ENCODE peak calls at places on chromosomes 12 and 14, in ten cellular contexts. Z is WERI-Rb-1, P is endodermal cell, B is Calu3, A is ovary, I is HCT116, J is GM10248, H is esophagus squamous epithelium, E is neural crest cell, O is brain microvascular endothelial cell. U is an unnamed sample.

GRCh38 chr12:58602179-58602578 is 318.1 kb downstream of the LRIG3 start:
- DNase-seq in Z (no peak), P (no peak), B (no peak), A (no peak), I (no peak), J (no peak), H (no peak), E (no peak), O (no peak), U (no peak)

GRCh38 chr12:24901975-24902461 is 46.9 kb downstream of the BCAT1 start:
- DNase-seq in Z (no peak), P (peak; percentile 88), B (no peak), A (no peak), I (no peak), J (peak; percentile 34), H (no peak), E (peak; percentile 52), O (peak; percentile 46), U (no peak)

GRCh38 chr12:110199360-110200123 is 75.4 kb downstream of the IFT81 start:
- DNase-seq in Z (no peak), P (peak; percentile 64), B (no peak), A (no peak), I (no peak), J (no peak), H (no peak), E (peak; percentile 5), O (peak; percentile 93), U (peak; percentile 54)

GRCh38 chr12:108649668-108650067 is 16.0 kb upstream of the SELPLG start:
- DNase-seq in Z (no peak), P (peak; percentile 36), B (no peak), A (no peak), I (peak; percentile 86), J (no peak), H (no peak), E (no peak), O (peak; percentile 77), U (peak; percentile 90)

GRCh38 chr12:42652048-42652447 is 62.5 kb upstream of the PRICKLE1 start:
- DNase-seq in Z (no peak), P (no peak), B (no peak), A (no peak), I (no peak), J (no peak), H (no peak), E (no peak), O (no peak), U (no peak)

GRCh38 chr14:87309557-87309956 is 683.4 kb downstream of the GALC start:
- DNase-seq in Z (no peak), P (no peak), B (no peak), A (no peak), I (no peak), J (no peak), H (no peak), E (no peak), O (no peak), U (no peak)

GRCh38 chr12:69739287-69740191 is 879 bp downstream of the RAB3IP start:
- DNase-seq in Z (peak; percentile 45), P (peak; percentile 85), B (peak; percentile 83), A (peak; percentile 23), I (peak; percentile 4), J (peak; percentile 56), H (no peak), E (peak; percentile 49), O (peak; percentile 24), U (no peak)

GRCh38 chr14:22476882-22477281 is 112.1 kb downstream of the DAD1 start:
- DNase-seq in Z (no peak), P (no peak), B (no peak), A (no peak), I (no peak), J (no peak), H (no peak), E (no peak), O (no peak), U (no peak)

GRCh38 chr14:58572092-58572853 is 65.5 kb upstream of the DACT1 start:
- DNase-seq in Z (no peak), P (no peak), B (no peak), A (no peak), I (no peak), J (no peak), H (no peak), E (no peak), O (peak; percentile 55), U (peak; percentile 43)

GRCh38 chr14:58571256-58571655 is 66.5 kb upstream of the DACT1 start:
- DNase-seq in Z (no peak), P (no peak), B (no peak), A (no peak), I (no peak), J (no peak), H (no peak), E (no peak), O (no peak), U (no peak)

DNA sequence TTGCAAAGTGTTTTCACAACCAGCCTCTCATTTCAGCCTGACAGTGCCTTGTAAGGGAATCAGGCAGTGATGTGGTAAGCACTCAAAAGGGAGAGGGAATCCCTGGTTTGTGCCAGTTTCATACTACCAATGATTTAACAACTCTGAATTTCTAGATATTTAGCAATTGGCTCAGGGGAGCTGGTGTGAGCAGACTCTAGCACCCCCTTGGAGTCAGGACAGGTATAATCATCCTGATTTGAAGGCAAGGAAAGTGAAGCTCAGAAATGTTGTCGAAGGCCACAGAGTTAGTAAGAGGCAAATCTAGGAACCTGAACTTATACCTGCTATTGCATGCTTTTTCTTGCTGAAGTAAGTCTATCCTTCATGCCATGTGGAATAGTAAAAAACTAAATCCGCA is 63.1 kb upstream of the DACT1 start:
- DNase-seq in Z (no peak), P (no peak), B (no peak), A (no peak), I (no peak), J (no peak), H (no peak), E (no peak), O (no peak), U (no peak)
- TF ChIP-seq CTCF in Z (peak; percentile 35), P (peak; percentile 68), B (no peak), A (no peak), I (no peak), J (no peak), H (no peak), E (no peak), O (peak; percentile 46), U (peak; percentile 10)

GRCh38 chr14:95318399-95318834 is 1.3 kb downstream of the CLMN start:
- DNase-seq in Z (no peak), P (no peak), B (peak; percentile 32), A (no peak), I (no peak), J (no peak), H (no peak), E (no peak), O (no peak), U (no peak)

GRCh38 chr14:95320076-95320895 is 578 bp upstream of the CLMN start:
- DNase-seq in Z (peak; percentile 21), P (peak; percentile 79), B (no peak), A (peak; percentile 35), I (no peak), J (no peak), H (no peak), E (no peak), O (no peak), U (no peak)

GRCh38 chr14:95317817-95318343 is 1.8 kb downstream of the CLMN start:
- DNase-seq in Z (no peak), P (no peak), B (no peak), A (no peak), I (no peak), J (no peak), H (no peak), E (no peak), O (no peak), U (no peak)

GRCh38 chr14:95318870-95319311 is 817 bp downstream of the CLMN start:
- DNase-seq in Z (peak; percentile 25), P (peak; percentile 76), B (no peak), A (peak; percentile 26), I (no peak), J (no peak), H (no peak), E (peak; percentile 4), O (no peak), U (no peak)

DNA sequence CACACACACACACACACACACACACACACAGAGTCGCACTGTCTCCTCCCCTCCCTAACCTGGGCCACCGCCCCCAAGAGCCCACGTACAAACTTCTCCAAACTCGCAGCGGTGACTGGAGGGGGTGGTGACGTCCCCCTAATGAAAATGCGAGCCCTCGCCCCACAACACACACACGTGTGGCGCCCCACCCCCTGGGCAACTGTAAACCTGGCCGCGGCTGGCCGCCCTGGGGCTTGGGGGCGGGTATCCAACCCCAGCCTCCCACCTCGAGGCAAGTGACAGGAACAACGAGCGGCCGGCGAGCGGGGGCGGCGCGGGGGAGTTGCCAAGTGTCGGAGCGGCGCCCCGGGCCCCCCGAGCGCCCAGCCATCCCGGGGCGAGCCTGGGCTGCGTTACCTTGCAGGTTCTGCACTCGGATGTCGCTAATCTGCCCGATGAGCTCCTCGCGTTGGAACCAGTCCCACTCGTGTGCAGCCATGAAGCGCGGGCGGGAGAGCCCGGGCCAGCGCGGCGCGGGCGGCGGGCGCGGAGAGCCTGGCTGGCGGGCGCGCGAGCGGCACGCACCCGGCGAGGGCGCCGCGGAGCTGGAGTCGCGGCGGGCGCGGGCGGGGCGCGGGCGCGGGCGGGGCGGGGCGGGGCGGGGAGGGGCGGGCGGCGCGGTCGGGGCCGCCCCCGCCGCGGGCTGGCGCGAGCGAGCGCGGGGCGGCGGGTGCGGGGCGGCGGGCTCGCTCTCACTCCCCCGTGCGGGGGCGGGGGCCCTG is at the start of gene CLMN:
- DNase-seq in Z (peak; percentile 50), P (peak; percentile 81), B (peak; percentile 64), A (peak; percentile 39), I (peak; percentile 16), J (peak; percentile 77), H (no peak), E (peak; percentile 27), O (no peak), U (no peak)
- TF ChIP-seq CTCF in Z (no peak), P (no peak), B (no peak), A (no peak), I (no peak), J (peak; percentile 1), H (no peak), E (no peak), O (no peak), U (no peak)

GRCh38 chr14:26132061-26132460 is 465.8 kb downstream of the NOVA1 start:
- DNase-seq in Z (no peak), P (no peak), B (no peak), A (no peak), I (no peak), J (no peak), H (no peak), E (no peak), O (peak; percentile 22), U (no peak)
- TF ChIP-seq CTCF in Z (no peak), P (no peak), B (no peak), A (no peak), I (no peak), J (no peak), H (no peak), E (no peak), O (no peak), U (no peak)

GRCh38 chr12:47757360-47757839 is 1.3 kb downstream of the RAPGEF3 start:
- DNase-seq in Z (no peak), P (no peak), B (no peak), A (no peak), I (no peak), J (no peak), H (no peak), E (no peak), O (no peak), U (no peak)

GRCh38 chr12:47758584-47758833 is 171 bp downstream of the RAPGEF3 start:
- DNase-seq in Z (no peak), P (peak; percentile 85), B (no peak), A (peak; percentile 41), I (no peak), J (no peak), H (no peak), E (no peak), O (no peak), U (no peak)

GRCh38 chr12:47757840-47758583 is 668 bp downstream of the RAPGEF3 start:
- DNase-seq in Z (no peak), P (peak; percentile 90), B (no peak), A (peak; percentile 73), I (no peak), J (no peak), H (no peak), E (no peak), O (no peak), U (no peak)

GRCh38 chr12:47755655-47756562 is 2.8 kb downstream of the RAPGEF3 start:
- DNase-seq in Z (no peak), P (no peak), B (peak; percentile 50), A (no peak), I (no peak), J (peak; percentile 81), H (no peak), E (no peak), O (no peak), U (no peak)

GRCh38 chr12:47758834-47759690 is at the start of gene RAPGEF3:
- DNase-seq in Z (peak; percentile 76), P (peak; percentile 96), B (peak; percentile 83), A (peak; percentile 86), I (no peak), J (peak; percentile 86), H (no peak), E (peak; percentile 62), O (peak; percentile 67), U (peak; percentile 75)
- TF ChIP-seq CTCF in Z (peak; percentile 62), P (peak; percentile 66), B (peak; percentile 29), A (peak; percentile 81), I (peak; percentile 59), J (peak; percentile 68), H (peak; percentile 38), E (peak; percentile 68), O (peak; percentile 70), U (peak; percentile 76)